ENCODE peak calls at places on chromosome 9, in ten cellular contexts. One of them, this sample, is unnamed.

GRCh38 chr9:110183208-110184145 is 24.5 kb downstream of the C9orf152 start:
- DNase-seq in right cardiac atrium: no peak
- DNase-seq in colonic mucosa: peak
- DNase-seq in substantia nigra: peak
- DNase-seq in heart left ventricle: peak
- DNase-seq in DND-41: peak
- DNase-seq in lower lobe of right lung: no peak
- DNase-seq in tibial artery: peak
- DNase-seq in neural progenitor cell: peak
- DNase-seq in CD4-positive, alpha-beta memory T cell: peak
- DNase-seq in this sample: peak

GRCh38 chr9:91006046-91006445 is 204.4 kb downstream of the SYK start:
- DNase-seq in right cardiac atrium: no peak
- DNase-seq in colonic mucosa: no peak
- DNase-seq in substantia nigra: no peak
- DNase-seq in heart left ventricle: no peak
- DNase-seq in DND-41: no peak
- DNase-seq in lower lobe of right lung: no peak
- DNase-seq in tibial artery: no peak
- DNase-seq in neural progenitor cell: no peak
- DNase-seq in CD4-positive, alpha-beta memory T cell: no peak
- DNase-seq in this sample: no peak

GRCh38 chr9:116859763-116860162 is 172.7 kb downstream of the TRIM32 start:
- DNase-seq in right cardiac atrium: no peak
- DNase-seq in colonic mucosa: no peak
- DNase-seq in substantia nigra: no peak
- DNase-seq in heart left ventricle: no peak
- DNase-seq in DND-41: no peak
- DNase-seq in lower lobe of right lung: no peak
- DNase-seq in tibial artery: no peak
- DNase-seq in neural progenitor cell: no peak
- DNase-seq in CD4-positive, alpha-beta memory T cell: no peak
- DNase-seq in this sample: no peak

GRCh38 chr9:1939926-1940368 is 75.2 kb upstream of the SMARCA2 start:
- DNase-seq in right cardiac atrium: no peak
- DNase-seq in colonic mucosa: peak
- DNase-seq in substantia nigra: no peak
- DNase-seq in heart left ventricle: no peak
- DNase-seq in DND-41: peak
- DNase-seq in lower lobe of right lung: peak
- DNase-seq in tibial artery: no peak
- DNase-seq in neural progenitor cell: peak
- DNase-seq in CD4-positive, alpha-beta memory T cell: peak
- DNase-seq in this sample: peak

GRCh38 chr9:68955281-68955680 is 58.6 kb downstream of the PRKACG start:
- DNase-seq in right cardiac atrium: no peak
- DNase-seq in colonic mucosa: no peak
- DNase-seq in substantia nigra: no peak
- DNase-seq in heart left ventricle: no peak
- DNase-seq in DND-41: no peak
- DNase-seq in lower lobe of right lung: no peak
- DNase-seq in tibial artery: no peak
- DNase-seq in neural progenitor cell: no peak
- DNase-seq in CD4-positive, alpha-beta memory T cell: no peak
- DNase-seq in this sample: no peak

GRCh38 chr9:97553141-97553540 is 51.7 kb downstream of the TMOD1 start:
- DNase-seq in right cardiac atrium: peak
- DNase-seq in colonic mucosa: no peak
- DNase-seq in substantia nigra: no peak
- DNase-seq in heart left ventricle: no peak
- DNase-seq in DND-41: no peak
- DNase-seq in lower lobe of right lung: no peak
- DNase-seq in tibial artery: no peak
- DNase-seq in neural progenitor cell: no peak
- DNase-seq in CD4-positive, alpha-beta memory T cell: no peak
- DNase-seq in this sample: no peak

GRCh38 chr9:131609116-131609830 is 64.0 kb downstream of the PRRT1B start:
- DNase-seq in right cardiac atrium: peak
- DNase-seq in colonic mucosa: no peak
- DNase-seq in substantia nigra: peak
- DNase-seq in heart left ventricle: peak
- DNase-seq in DND-41: no peak
- DNase-seq in lower lobe of right lung: no peak
- DNase-seq in tibial artery: peak
- DNase-seq in neural progenitor cell: peak
- DNase-seq in CD4-positive, alpha-beta memory T cell: no peak
- DNase-seq in this sample: no peak

GRCh38 chr9:121945849-121946248 is 147.3 kb downstream of the TTLL11 start:
- DNase-seq in right cardiac atrium: no peak
- DNase-seq in colonic mucosa: no peak
- DNase-seq in substantia nigra: no peak
- DNase-seq in heart left ventricle: no peak
- DNase-seq in DND-41: no peak
- DNase-seq in lower lobe of right lung: no peak
- DNase-seq in tibial artery: no peak
- DNase-seq in neural progenitor cell: no peak
- DNase-seq in CD4-positive, alpha-beta memory T cell: no peak
- DNase-seq in this sample: no peak

GRCh38 chr9:129276486-129277260 is 98.6 kb upstream of the IER5L start:
- DNase-seq in right cardiac atrium: no peak
- DNase-seq in colonic mucosa: no peak
- DNase-seq in substantia nigra: no peak
- DNase-seq in heart left ventricle: no peak
- DNase-seq in DND-41: no peak
- DNase-seq in lower lobe of right lung: peak
- DNase-seq in tibial artery: peak
- DNase-seq in neural progenitor cell: peak
- DNase-seq in CD4-positive, alpha-beta memory T cell: no peak
- DNase-seq in this sample: peak

GRCh38 chr9:85600675-85601263 is 141.0 kb downstream of the AGTPBP1 start:
- DNase-seq in right cardiac atrium: peak
- DNase-seq in colonic mucosa: no peak
- DNase-seq in substantia nigra: no peak
- DNase-seq in heart left ventricle: peak
- DNase-seq in DND-41: peak
- DNase-seq in lower lobe of right lung: no peak
- DNase-seq in tibial artery: no peak
- DNase-seq in neural progenitor cell: no peak
- DNase-seq in CD4-positive, alpha-beta memory T cell: peak
- DNase-seq in this sample: no peak

GRCh38 chr9:98810106-98810840 is 2.8 kb downstream of the GALNT12 start:
- DNase-seq in right cardiac atrium: no peak
- DNase-seq in colonic mucosa: peak
- DNase-seq in substantia nigra: no peak
- DNase-seq in heart left ventricle: no peak
- DNase-seq in DND-41: no peak
- DNase-seq in lower lobe of right lung: no peak
- DNase-seq in tibial artery: no peak
- DNase-seq in neural progenitor cell: peak
- DNase-seq in CD4-positive, alpha-beta memory T cell: no peak
- DNase-seq in this sample: no peak

GRCh38 chr9:121688149-121688680 is 36.8 kb downstream of the DAB2IP start:
- DNase-seq in right cardiac atrium: no peak
- DNase-seq in colonic mucosa: no peak
- DNase-seq in substantia nigra: no peak
- DNase-seq in heart left ventricle: no peak
- DNase-seq in DND-41: no peak
- DNase-seq in lower lobe of right lung: peak
- DNase-seq in tibial artery: no peak
- DNase-seq in neural progenitor cell: no peak
- DNase-seq in CD4-positive, alpha-beta memory T cell: no peak
- DNase-seq in this sample: no peak

GRCh38 chr9:110143969-110144545 is 63.9 kb downstream of the C9orf152 start:
- DNase-seq in right cardiac atrium: no peak
- DNase-seq in colonic mucosa: no peak
- DNase-seq in substantia nigra: no peak
- DNase-seq in heart left ventricle: no peak
- DNase-seq in DND-41: no peak
- DNase-seq in lower lobe of right lung: no peak
- DNase-seq in tibial artery: no peak
- DNase-seq in neural progenitor cell: no peak
- DNase-seq in CD4-positive, alpha-beta memory T cell: peak
- DNase-seq in this sample: peak

DNA sequence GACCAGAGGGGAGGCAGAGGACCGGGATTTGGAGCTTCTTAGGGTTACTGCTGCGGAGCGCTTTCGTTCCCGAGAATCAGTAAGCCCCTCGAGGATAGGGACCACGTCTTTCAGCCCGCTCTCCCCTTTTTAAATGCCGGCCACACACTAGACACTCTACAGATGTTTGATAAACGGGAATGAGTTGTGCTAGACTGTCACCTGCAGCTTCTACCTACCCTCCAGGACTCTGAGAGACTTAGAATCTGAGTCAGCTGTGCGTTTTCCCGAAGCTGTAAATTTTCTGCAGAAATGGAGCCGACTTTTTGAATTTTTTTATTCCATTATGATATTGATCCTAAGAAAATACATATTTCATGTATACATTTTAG is 670 bp downstream of the CCDC171 start:
- DNase-seq in right cardiac atrium: no peak
- DNase-seq in colonic mucosa: no peak
- DNase-seq in substantia nigra: no peak
- DNase-seq in heart left ventricle: no peak
- DNase-seq in DND-41: no peak
- DNase-seq in lower lobe of right lung: no peak
- DNase-seq in tibial artery: no peak
- DNase-seq in neural progenitor cell: no peak
- DNase-seq in CD4-positive, alpha-beta memory T cell: no peak
- DNase-seq in this sample: no peak
- H3K27ac ChIP-seq in right cardiac atrium: no peak
- H3K27ac ChIP-seq in colonic mucosa: peak
- H3K27ac ChIP-seq in substantia nigra: peak
- H3K27ac ChIP-seq in heart left ventricle: peak
- H3K27ac ChIP-seq in DND-41: peak
- H3K27ac ChIP-seq in lower lobe of right lung: peak
- H3K27ac ChIP-seq in tibial artery: peak
- H3K27ac ChIP-seq in neural progenitor cell: peak
- H3K27ac ChIP-seq in CD4-positive, alpha-beta memory T cell: peak
- H3K27ac ChIP-seq in this sample: peak

GRCh38 chr9:95736891-95737522 is 138.5 kb upstream of the ERCC6L2 start:
- DNase-seq in right cardiac atrium: no peak
- DNase-seq in colonic mucosa: no peak
- DNase-seq in substantia nigra: no peak
- DNase-seq in heart left ventricle: no peak
- DNase-seq in DND-41: no peak
- DNase-seq in lower lobe of right lung: no peak
- DNase-seq in tibial artery: no peak
- DNase-seq in neural progenitor cell: no peak
- DNase-seq in CD4-positive, alpha-beta memory T cell: no peak
- DNase-seq in this sample: no peak

GRCh38 chr9:95741631-95742030 is 133.9 kb upstream of the ERCC6L2 start:
- DNase-seq in right cardiac atrium: no peak
- DNase-seq in colonic mucosa: no peak
- DNase-seq in substantia nigra: no peak
- DNase-seq in heart left ventricle: no peak
- DNase-seq in DND-41: no peak
- DNase-seq in lower lobe of right lung: no peak
- DNase-seq in tibial artery: no peak
- DNase-seq in neural progenitor cell: no peak
- DNase-seq in CD4-positive, alpha-beta memory T cell: no peak
- DNase-seq in this sample: no peak

GRCh38 chr9:95742821-95743220 is 132.7 kb upstream of the ERCC6L2 start:
- DNase-seq in right cardiac atrium: no peak
- DNase-seq in colonic mucosa: no peak
- DNase-seq in substantia nigra: no peak
- DNase-seq in heart left ventricle: no peak
- DNase-seq in DND-41: no peak
- DNase-seq in lower lobe of right lung: no peak
- DNase-seq in tibial artery: no peak
- DNase-seq in neural progenitor cell: no peak
- DNase-seq in CD4-positive, alpha-beta memory T cell: no peak
- DNase-seq in this sample: no peak

GRCh38 chr9:95738438-95738837 is 137.1 kb upstream of the ERCC6L2 start:
- DNase-seq in right cardiac atrium: no peak
- DNase-seq in colonic mucosa: no peak
- DNase-seq in substantia nigra: no peak
- DNase-seq in heart left ventricle: no peak
- DNase-seq in DND-41: no peak
- DNase-seq in lower lobe of right lung: no peak
- DNase-seq in tibial artery: no peak
- DNase-seq in neural progenitor cell: no peak
- DNase-seq in CD4-positive, alpha-beta memory T cell: no peak
- DNase-seq in this sample: no peak

GRCh38 chr9:95740217-95741004 is 135.1 kb upstream of the ERCC6L2 start:
- DNase-seq in right cardiac atrium: no peak
- DNase-seq in colonic mucosa: no peak
- DNase-seq in substantia nigra: no peak
- DNase-seq in heart left ventricle: no peak
- DNase-seq in DND-41: no peak
- DNase-seq in lower lobe of right lung: no peak
- DNase-seq in tibial artery: no peak
- DNase-seq in neural progenitor cell: no peak
- DNase-seq in CD4-positive, alpha-beta memory T cell: no peak
- DNase-seq in this sample: no peak
- H3K27ac ChIP-seq in right cardiac atrium: no peak
- H3K27ac ChIP-seq in colonic mucosa: peak
- H3K27ac ChIP-seq in substantia nigra: no peak
- H3K27ac ChIP-seq in heart left ventricle: no peak
- H3K27ac ChIP-seq in DND-41: no peak
- H3K27ac ChIP-seq in lower lobe of right lung: no peak
- H3K27ac ChIP-seq in tibial artery: no peak
- H3K27ac ChIP-seq in neural progenitor cell: no peak
- H3K27ac ChIP-seq in CD4-positive, alpha-beta memory T cell: no peak
- H3K27ac ChIP-seq in this sample: no peak

DNA sequence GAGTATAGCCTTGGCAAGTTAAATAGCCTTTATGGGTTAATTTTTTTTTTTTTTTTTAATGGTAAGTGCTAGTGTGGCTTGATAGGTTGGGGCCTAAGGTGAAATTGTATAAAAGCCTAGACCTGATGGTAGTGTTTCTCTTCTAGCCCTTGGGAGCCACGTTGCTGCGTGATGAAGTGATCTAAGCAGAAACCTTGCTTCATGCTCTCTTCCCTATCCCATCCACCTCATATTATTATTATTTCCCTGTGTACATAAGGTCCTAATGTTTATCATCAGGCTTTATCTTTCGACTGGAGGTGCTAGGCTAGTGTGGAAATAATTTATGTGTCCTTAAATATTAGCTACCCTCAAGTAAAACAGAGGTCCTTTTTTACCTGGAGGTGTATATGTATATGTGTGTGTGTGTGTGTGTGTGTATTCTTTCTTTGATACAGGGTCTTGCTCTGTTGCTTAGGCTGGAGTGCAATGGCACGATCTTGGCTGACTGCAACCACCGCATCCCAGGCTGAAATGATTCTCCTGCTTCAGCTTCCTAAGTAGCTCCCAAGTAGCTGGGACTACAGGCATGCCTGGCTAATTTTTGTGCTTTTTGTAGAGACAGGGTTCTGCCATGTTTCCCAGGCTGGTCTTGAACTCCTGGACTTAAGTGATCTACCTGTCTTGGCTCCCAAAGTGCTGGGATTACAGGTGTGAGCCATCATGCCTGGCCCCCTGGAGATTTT is 3.6 kb downstream of the UGCG start:
- DNase-seq in right cardiac atrium: no peak
- DNase-seq in colonic mucosa: no peak
- DNase-seq in substantia nigra: no peak
- DNase-seq in heart left ventricle: no peak
- DNase-seq in DND-41: no peak
- DNase-seq in lower lobe of right lung: no peak
- DNase-seq in tibial artery: no peak
- DNase-seq in neural progenitor cell: no peak
- DNase-seq in CD4-positive, alpha-beta memory T cell: no peak
- DNase-seq in this sample: no peak
- H3K27ac ChIP-seq in right cardiac atrium: no peak
- H3K27ac ChIP-seq in colonic mucosa: no peak
- H3K27ac ChIP-seq in substantia nigra: no peak
- H3K27ac ChIP-seq in heart left ventricle: no peak
- H3K27ac ChIP-seq in DND-41: no peak
- H3K27ac ChIP-seq in lower lobe of right lung: no peak
- H3K27ac ChIP-seq in tibial artery: no peak
- H3K27ac ChIP-seq in neural progenitor cell: no peak
- H3K27ac ChIP-seq in CD4-positive, alpha-beta memory T cell: no peak
- H3K27ac ChIP-seq in this sample: peak

GRCh38 chr9:35705836-35706430 is 16.2 kb upstream of the TPM2 start:
- DNase-seq in right cardiac atrium: no peak
- DNase-seq in colonic mucosa: no peak
- DNase-seq in substantia nigra: no peak
- DNase-seq in heart left ventricle: peak
- DNase-seq in DND-41: no peak
- DNase-seq in lower lobe of right lung: no peak
- DNase-seq in tibial artery: no peak
- DNase-seq in neural progenitor cell: no peak
- DNase-seq in CD4-positive, alpha-beta memory T cell: no peak
- DNase-seq in this sample: no peak
- H3K27ac ChIP-seq in right cardiac atrium: no peak
- H3K27ac ChIP-seq in colonic mucosa: no peak
- H3K27ac ChIP-seq in substantia nigra: no peak
- H3K27ac ChIP-seq in heart left ventricle: no peak
- H3K27ac ChIP-seq in DND-41: no peak
- H3K27ac ChIP-seq in lower lobe of right lung: no peak
- H3K27ac ChIP-seq in tibial artery: peak
- H3K27ac ChIP-seq in neural progenitor cell: no peak
- H3K27ac ChIP-seq in CD4-positive, alpha-beta memory T cell: no peak
- H3K27ac ChIP-seq in this sample: no peak

This sample was measured in Peyer's patch.